ENCODE peak calls at places on chromosomes 12 and 14, in eight cellular contexts. T is IMR-90, H is body of pancreas, I is pancreas, B is left lung, W is A549, R is substantia nigra, U is right lobe of liver. P is an unnamed sample.
A peak's percentile ranks its signal among the peaks of the same experiment; 100 is the strongest.

GRCh38 chr12:78725951-78726550 is 138.5 kb upstream of the SYT1 start:
- DNase-seq in T (no peak), H (no peak), I (no peak), B (no peak), W (no peak), R (no peak), U (no peak), P (no peak)

GRCh38 chr12:89225401-89225800 is 126.9 kb downstream of the DUSP6 start:
- DNase-seq in T (peak; percentile 78), H (no peak), I (no peak), B (peak; percentile 54), W (no peak), R (no peak), U (no peak), P (no peak)

GRCh38 chr12:53952335-53952694 is 2.4 kb upstream of the HOXC12 start:
- DNase-seq in T (no peak), H (no peak), I (no peak), B (no peak), W (no peak), R (no peak), U (no peak), P (no peak)

GRCh38 chr14:105338392-105338791 is 23.8 kb downstream of the PACS2 start:
- DNase-seq in T (no peak), H (no peak), I (no peak), B (no peak), W (no peak), R (no peak), U (peak; percentile 52), P (no peak)

GRCh38 chr12:69933115-69933552 is 108.1 kb downstream of the MYRFL start:
- DNase-seq in T (no peak), H (no peak), I (no peak), B (no peak), W (no peak), R (no peak), U (no peak), P (no peak)

GRCh38 chr14:104923596-104924420 is 871 bp upstream of the PLD4 start:
- DNase-seq in T (no peak), H (no peak), I (no peak), B (no peak), W (no peak), R (no peak), U (no peak), P (no peak)

GRCh38 chr12:97167598-97167997 is 260.5 kb downstream of the NEDD1 start:
- DNase-seq in T (no peak), H (no peak), I (no peak), B (no peak), W (no peak), R (no peak), U (no peak), P (no peak)

GRCh38 chr14:21771671-21772070 is 98.1 kb upstream of the OR4E1 start:
- DNase-seq in T (no peak), H (no peak), I (no peak), B (no peak), W (no peak), R (no peak), U (no peak), P (no peak)

GRCh38 chr12:29282452-29282851 is 98.5 kb downstream of the ERGIC2 start:
- DNase-seq in T (no peak), H (no peak), I (no peak), B (no peak), W (no peak), R (no peak), U (no peak), P (no peak)

GRCh38 chr12:77940566-77940965 is 109.9 kb downstream of the NAV3 start:
- DNase-seq in T (peak; percentile 61), H (no peak), I (no peak), B (no peak), W (no peak), R (no peak), U (no peak), P (no peak)

GRCh38 chr12:65025070-65025469 is 96.0 kb downstream of the WIF1 start:
- DNase-seq in T (no peak), H (no peak), I (no peak), B (no peak), W (no peak), R (no peak), U (no peak), P (no peak)

GRCh38 chr12:52280796-52281560 is 6.5 kb downstream of the KRT86 start:
- DNase-seq in T (peak; percentile 97), H (peak; percentile 56), I (peak; percentile 47), B (peak; percentile 76), W (peak; percentile 95), R (no peak), U (no peak), P (no peak)

GRCh38 chr14:76695263-76695920 is 65.9 kb upstream of the VASH1 start:
- DNase-seq in T (no peak), H (no peak), I (no peak), B (no peak), W (no peak), R (no peak), U (no peak), P (no peak)

GRCh38 chr14:30641207-30641606 is 19.1 kb downstream of the SCFD1 start:
- DNase-seq in T (no peak), H (no peak), I (no peak), B (no peak), W (no peak), R (no peak), U (no peak), P (no peak)

GRCh38 chr12:110796952-110797351 is 49.8 kb upstream of the CCDC63 start:
- DNase-seq in T (no peak), H (no peak), I (no peak), B (no peak), W (no peak), R (no peak), U (no peak), P (no peak)

GRCh38 chr14:103066399-103066798 is 9.1 kb upstream of the CDC42BPB start:
- DNase-seq in T (no peak), H (peak; percentile 37), I (no peak), B (no peak), W (no peak), R (no peak), U (no peak), P (no peak)
- H3K27ac ChIP-seq in T (no peak overlapping the region), H (no peak overlapping the region), I (no peak overlapping the region), B (peak overlapping the region; percentile 72), W (peak overlapping the region; percentile 90), R (no peak overlapping the region), U (no peak overlapping the region), P (no peak overlapping the region)

GRCh38 chr14:61557854-61558253 is 137.5 kb upstream of the HIF1A start:
- DNase-seq in T (no peak), H (no peak), I (no peak), B (no peak), W (no peak), R (no peak), U (no peak), P (no peak)

GRCh38 chr14:61560323-61560722 is 135.0 kb upstream of the HIF1A start:
- DNase-seq in T (peak; percentile 61), H (no peak), I (no peak), B (no peak), W (no peak), R (no peak), U (no peak), P (no peak)

GRCh38 chr14:61558271-61558670 is 137.0 kb upstream of the HIF1A start:
- DNase-seq in T (no peak), H (no peak), I (no peak), B (no peak), W (no peak), R (no peak), U (no peak), P (no peak)

GRCh38 chr14:61561144-61561543 is 134.2 kb upstream of the HIF1A start:
- DNase-seq in T (peak; percentile 77), H (no peak), I (no peak), B (no peak), W (peak; percentile 72), R (no peak), U (no peak), P (no peak)

DNA sequence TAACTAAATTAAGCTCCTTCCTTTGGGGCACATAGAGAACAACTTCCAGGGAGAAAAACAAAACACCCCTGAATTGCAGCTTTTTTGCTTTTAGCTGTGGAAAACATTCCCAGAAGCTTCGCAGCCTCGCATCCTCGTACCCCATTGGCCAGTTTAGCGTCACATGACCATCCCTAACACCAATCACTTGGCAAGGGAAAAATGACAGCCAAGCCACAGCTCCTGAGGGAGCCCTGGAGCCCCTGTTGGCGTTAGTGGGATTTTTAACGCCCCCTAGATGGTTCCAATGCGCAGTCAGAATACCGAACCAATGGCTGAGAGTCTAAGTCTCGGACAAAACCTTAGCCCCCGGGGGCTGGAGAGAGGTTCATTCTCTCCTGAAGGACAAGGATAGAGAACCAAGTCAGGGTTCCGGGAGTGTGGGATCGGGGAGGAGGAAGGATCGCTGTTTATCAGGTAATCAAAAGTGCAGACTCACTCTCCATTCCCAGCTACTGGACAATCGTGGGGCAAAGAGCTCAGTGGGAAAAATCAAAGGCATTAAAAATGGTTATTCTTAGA is 135.6 kb upstream of the HIF1A start:
- DNase-seq in T (no peak), H (no peak), I (no peak), B (no peak), W (peak; percentile 98), R (no peak), U (no peak), P (no peak)
- H3K27ac ChIP-seq in T (peak overlapping the region; percentile 87), H (peak overlapping the region; percentile 27), I (peak overlapping the region; percentile 42), B (peak overlapping the region; percentile 88), W (peak overlapping the region; percentile 96), R (no peak overlapping the region), U (peak overlapping the region; percentile 91), P (no peak overlapping the region)

DNA sequence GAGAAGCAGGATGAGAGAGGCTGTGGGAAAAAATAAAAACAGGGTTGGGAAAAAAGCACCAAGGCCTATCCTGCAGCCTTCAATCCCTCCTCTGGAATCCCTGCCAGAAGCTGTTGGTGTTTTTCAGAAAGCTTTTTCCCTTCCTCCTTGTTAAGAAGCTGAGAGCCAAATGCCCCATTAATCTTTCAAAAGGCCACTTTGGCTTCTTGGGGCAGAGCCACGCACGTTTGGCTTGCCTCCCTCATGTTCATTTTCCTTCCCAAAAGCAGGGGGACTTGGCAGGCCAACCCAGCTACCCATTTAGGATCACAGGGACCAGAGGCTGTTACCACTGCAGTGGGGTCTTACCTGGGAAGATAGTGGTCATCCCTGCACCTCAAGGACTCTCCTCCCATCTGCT is 365.3 kb downstream of the NUAK1 start:
- DNase-seq in T (no peak), H (no peak), I (no peak), B (no peak), W (no peak), R (peak; percentile 7), U (no peak), P (no peak)
- H3K27ac ChIP-seq in T (no peak overlapping the region), H (no peak overlapping the region), I (no peak overlapping the region), B (no peak overlapping the region), W (no peak overlapping the region), R (no peak overlapping the region), U (no peak overlapping the region), P (no peak overlapping the region)

DNA sequence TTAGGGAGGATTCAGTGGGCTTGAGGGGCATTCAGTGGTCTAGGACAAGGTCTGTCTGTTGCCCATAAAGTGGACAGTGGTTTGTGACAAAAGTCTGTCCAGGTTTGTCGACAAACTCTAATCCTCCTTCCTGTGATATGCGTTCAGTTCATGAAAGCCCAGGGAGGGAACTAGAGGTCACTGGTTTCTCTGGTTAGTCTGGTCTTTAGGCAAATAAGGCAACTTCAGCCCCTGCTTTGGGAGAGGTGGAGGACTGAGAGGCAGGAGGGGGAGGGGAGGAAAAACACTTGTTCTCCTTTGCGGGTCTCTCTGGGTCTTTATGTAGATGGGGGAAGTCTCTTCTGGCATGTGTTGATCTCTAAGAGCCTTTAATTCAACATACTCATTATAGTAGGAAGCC is 235.1 kb upstream of the PWP1 start:
- DNase-seq in T (no peak), H (no peak), I (no peak), B (no peak), W (no peak), R (no peak), U (no peak), P (peak; percentile 21)
- H3K27ac ChIP-seq in T (no peak overlapping the region), H (no peak overlapping the region), I (no peak overlapping the region), B (no peak overlapping the region), W (no peak overlapping the region), R (no peak overlapping the region), U (no peak overlapping the region), P (no peak overlapping the region)